ENCODE peak calls at places on chromosomes 5 and 9, in five cellular contexts. One of them, this sample, is unnamed.

GRCh38 chr5:132237670-132238069 is 10.0 kb upstream of the P4HA2 start:
- DNase-seq in glutamatergic neuron: no peak
- DNase-seq in fibroblast of pulmonary artery: no peak
- DNase-seq in upper lobe of right lung: peak; percentile 1
- DNase-seq in heart left ventricle: no peak
- DNase-seq in this sample: no peak

GRCh38 chr5:120122711-120123110 is 341.4 kb upstream of the PRR16 start:
- DNase-seq in upper lobe of right lung: no peak
- DNase-seq in glutamatergic neuron: no peak
- DNase-seq in fibroblast of pulmonary artery: no peak
- DNase-seq in heart left ventricle: no peak
- DNase-seq in this sample: no peak

GRCh38 chr9:112969730-112970129 is 42.3 kb downstream of the ZNF883 start:
- DNase-seq in upper lobe of right lung: no peak
- DNase-seq in fibroblast of pulmonary artery: no peak
- DNase-seq in heart left ventricle: no peak
- DNase-seq in glutamatergic neuron: no peak
- DNase-seq in this sample: no peak

GRCh38 chr9:72471096-72471495 is 50.3 kb upstream of the TMC1 start:
- DNase-seq in glutamatergic neuron: no peak
- DNase-seq in heart left ventricle: no peak
- DNase-seq in upper lobe of right lung: no peak
- DNase-seq in fibroblast of pulmonary artery: no peak
- DNase-seq in this sample: no peak

GRCh38 chr5:173477320-173478055 is 139.0 kb downstream of the BOD1 start:
- DNase-seq in fibroblast of pulmonary artery: peak; percentile 62
- DNase-seq in glutamatergic neuron: no peak
- DNase-seq in upper lobe of right lung: no peak
- DNase-seq in heart left ventricle: no peak
- DNase-seq in this sample: no peak

GRCh38 chr5:154850255-154851062 is at the start of gene FAXDC2:
- DNase-seq in fibroblast of pulmonary artery: peak; percentile 91
- DNase-seq in upper lobe of right lung: peak; percentile 81
- DNase-seq in heart left ventricle: peak; percentile 79
- DNase-seq in glutamatergic neuron: no peak
- DNase-seq in this sample: peak; percentile 87

GRCh38 chr9:127899200-127899943 is at the start of gene ST6GALNAC6:
- DNase-seq in glutamatergic neuron: peak; percentile 80
- DNase-seq in upper lobe of right lung: peak; percentile 90
- DNase-seq in heart left ventricle: peak; percentile 91
- DNase-seq in fibroblast of pulmonary artery: peak; percentile 73
- DNase-seq in this sample: peak; percentile 92

GRCh38 chr9:130186839-130187522 is 14.8 kb downstream of the NCS1 start:
- DNase-seq in fibroblast of pulmonary artery: peak; percentile 42
- DNase-seq in heart left ventricle: no peak
- DNase-seq in glutamatergic neuron: peak; percentile 65
- DNase-seq in upper lobe of right lung: no peak
- DNase-seq in this sample: no peak

GRCh38 chr9:71268871-71269640 is 147.6 kb upstream of the TRPM3 start:
- DNase-seq in fibroblast of pulmonary artery: no peak
- DNase-seq in upper lobe of right lung: no peak
- DNase-seq in glutamatergic neuron: no peak
- DNase-seq in heart left ventricle: no peak
- DNase-seq in this sample: no peak

DNA sequence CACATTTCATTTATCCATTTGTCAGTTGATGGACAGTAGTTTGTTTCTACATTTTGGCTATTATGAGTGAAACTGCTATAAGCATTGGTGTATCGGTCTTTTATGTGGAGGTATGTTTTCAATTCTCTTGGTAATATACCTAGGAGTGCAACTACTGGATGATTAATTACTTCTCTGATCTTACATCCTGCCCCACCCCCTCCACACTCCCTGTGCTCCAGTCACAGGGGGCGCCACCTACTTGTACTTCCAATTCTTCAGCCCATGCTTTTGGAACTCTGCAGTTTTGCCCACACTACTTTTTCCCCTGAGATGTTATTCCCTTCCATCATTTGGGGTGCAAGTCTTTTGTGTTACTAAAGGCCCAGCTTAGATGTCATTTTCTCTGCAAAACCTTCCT is 42.0 kb downstream of the SEC61B start:
- DNase-seq in upper lobe of right lung: no peak
- DNase-seq in fibroblast of pulmonary artery: peak; percentile 12
- DNase-seq in glutamatergic neuron: no peak
- DNase-seq in heart left ventricle: no peak
- DNase-seq in this sample: no peak
- TF ChIP-seq CTCF in upper lobe of right lung: no peak
- TF ChIP-seq CTCF in fibroblast of pulmonary artery: peak; percentile 35
- TF ChIP-seq CTCF in glutamatergic neuron: no peak
- TF ChIP-seq CTCF in heart left ventricle: peak; percentile 15
- TF ChIP-seq CTCF in this sample: peak; percentile 21

GRCh38 chr5:43312699-43313034 is 545 bp downstream of the HMGCS1 start:
- DNase-seq in glutamatergic neuron: no peak
- DNase-seq in fibroblast of pulmonary artery: no peak
- DNase-seq in upper lobe of right lung: no peak
- DNase-seq in heart left ventricle: no peak
- DNase-seq in this sample: no peak

GRCh38 chr5:43312076-43312620 is 1.1 kb downstream of the HMGCS1 start:
- DNase-seq in heart left ventricle: no peak
- DNase-seq in glutamatergic neuron: no peak
- DNase-seq in fibroblast of pulmonary artery: no peak
- DNase-seq in upper lobe of right lung: no peak
- DNase-seq in this sample: no peak

GRCh38 chr5:43313854-43314457 is 744 bp upstream of the HMGCS1 start:
- DNase-seq in heart left ventricle: no peak
- DNase-seq in upper lobe of right lung: no peak
- DNase-seq in fibroblast of pulmonary artery: peak; percentile 51
- DNase-seq in glutamatergic neuron: no peak
- DNase-seq in this sample: no peak

GRCh38 chr5:43314724-43315123 is 1.5 kb upstream of the HMGCS1 start:
- DNase-seq in upper lobe of right lung: no peak
- DNase-seq in glutamatergic neuron: no peak
- DNase-seq in fibroblast of pulmonary artery: no peak
- DNase-seq in heart left ventricle: no peak
- DNase-seq in this sample: no peak

GRCh38 chr5:43313035-43313853 is at the start of gene HMGCS1:
- DNase-seq in upper lobe of right lung: peak; percentile 99
- DNase-seq in glutamatergic neuron: peak; percentile 98
- DNase-seq in fibroblast of pulmonary artery: peak; percentile 100
- DNase-seq in heart left ventricle: peak; percentile 99
- DNase-seq in this sample: peak; percentile 99
- TF ChIP-seq CTCF in upper lobe of right lung: no peak
- TF ChIP-seq CTCF in glutamatergic neuron: no peak
- TF ChIP-seq CTCF in fibroblast of pulmonary artery: no peak
- TF ChIP-seq CTCF in heart left ventricle: peak; percentile 23
- TF ChIP-seq CTCF in this sample: no peak

GRCh38 chr9:38362912-38363588 is 29.5 kb upstream of the ALDH1B1 start:
- DNase-seq in heart left ventricle: no peak
- DNase-seq in fibroblast of pulmonary artery: peak; percentile 86
- DNase-seq in glutamatergic neuron: peak; percentile 41
- DNase-seq in upper lobe of right lung: no peak
- DNase-seq in this sample: no peak
- TF ChIP-seq CTCF in heart left ventricle: peak; percentile 71
- TF ChIP-seq CTCF in fibroblast of pulmonary artery: peak; percentile 78
- TF ChIP-seq CTCF in glutamatergic neuron: peak; percentile 53
- TF ChIP-seq CTCF in upper lobe of right lung: peak; percentile 66
- TF ChIP-seq CTCF in this sample: peak; percentile 79

GRCh38 chr9:133342083-133342406 is 5.9 kb downstream of the MED22 start:
- DNase-seq in heart left ventricle: no peak
- DNase-seq in fibroblast of pulmonary artery: no peak
- DNase-seq in upper lobe of right lung: no peak
- DNase-seq in glutamatergic neuron: peak; percentile 36
- DNase-seq in this sample: no peak

GRCh38 chr9:133344071-133344470 is 3.9 kb downstream of the MED22 start:
- DNase-seq in fibroblast of pulmonary artery: no peak
- DNase-seq in upper lobe of right lung: no peak
- DNase-seq in glutamatergic neuron: no peak
- DNase-seq in heart left ventricle: peak; percentile 56
- DNase-seq in this sample: no peak

GRCh38 chr9:133341369-133342082 is 5.5 kb upstream of the SURF6 start:
- DNase-seq in heart left ventricle: peak; percentile 83
- DNase-seq in fibroblast of pulmonary artery: no peak
- DNase-seq in glutamatergic neuron: no peak
- DNase-seq in upper lobe of right lung: peak; percentile 80
- DNase-seq in this sample: no peak

GRCh38 chr9:133340916-133341315 is 4.9 kb upstream of the SURF6 start:
- DNase-seq in glutamatergic neuron: no peak
- DNase-seq in upper lobe of right lung: no peak
- DNase-seq in fibroblast of pulmonary artery: no peak
- DNase-seq in heart left ventricle: no peak
- DNase-seq in this sample: no peak

GRCh38 chr9:133342570-133342969 is 5.4 kb downstream of the MED22 start:
- DNase-seq in heart left ventricle: no peak
- DNase-seq in fibroblast of pulmonary artery: no peak
- DNase-seq in upper lobe of right lung: no peak
- DNase-seq in glutamatergic neuron: peak; percentile 60
- DNase-seq in this sample: no peak
- TF ChIP-seq CTCF in heart left ventricle: no peak
- TF ChIP-seq CTCF in fibroblast of pulmonary artery: peak; percentile 20
- TF ChIP-seq CTCF in upper lobe of right lung: peak; percentile 13
- TF ChIP-seq CTCF in glutamatergic neuron: no peak
- TF ChIP-seq CTCF in this sample: no peak

DNA sequence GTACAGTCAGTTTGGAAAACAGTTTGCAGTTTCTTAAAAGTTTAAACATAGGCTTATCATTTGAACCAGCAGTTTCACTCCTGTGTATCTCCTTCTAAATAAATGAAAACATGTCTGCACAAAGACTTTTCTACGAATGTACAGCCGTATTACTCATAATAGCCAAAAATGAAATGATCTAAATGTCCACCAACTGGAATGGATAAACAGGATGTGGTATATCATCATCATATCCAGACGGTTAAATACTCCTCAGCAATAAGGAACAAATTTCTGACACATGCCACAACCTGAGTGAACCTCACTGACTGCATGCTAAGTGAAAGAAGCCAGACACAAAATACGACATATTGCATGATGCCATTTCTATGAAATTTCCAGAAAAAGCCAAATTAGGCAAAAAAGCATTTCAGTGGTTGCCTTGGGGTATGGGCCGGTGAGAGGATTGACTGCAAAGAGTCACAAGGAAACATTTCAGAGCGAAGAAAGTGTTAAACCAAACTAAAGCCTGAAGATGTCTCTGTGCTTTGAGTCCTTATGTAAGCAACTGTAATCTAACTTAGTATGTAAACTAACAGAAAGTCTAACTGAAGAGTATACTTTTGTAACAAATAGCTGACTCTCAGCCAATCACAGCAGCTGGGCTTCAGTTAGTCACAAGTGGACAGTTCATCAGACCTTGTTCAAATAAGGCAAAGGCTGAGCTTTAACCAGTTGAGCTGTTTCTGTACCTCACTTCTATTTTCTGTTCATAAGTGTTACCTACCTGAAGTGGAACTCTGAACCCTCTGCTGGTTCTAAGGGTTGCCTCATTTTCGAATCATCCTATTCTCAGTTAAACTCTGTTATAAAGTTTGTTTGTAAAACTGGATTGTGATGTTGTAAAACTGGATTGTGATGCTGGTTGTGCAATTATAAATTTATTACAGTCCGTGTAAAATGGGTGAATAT is 65.2 kb downstream of the TRIO start:
- DNase-seq in upper lobe of right lung: no peak
- DNase-seq in glutamatergic neuron: no peak
- DNase-seq in fibroblast of pulmonary artery: peak; percentile 85
- DNase-seq in heart left ventricle: no peak
- DNase-seq in this sample: no peak
- TF ChIP-seq CTCF in upper lobe of right lung: no peak
- TF ChIP-seq CTCF in glutamatergic neuron: no peak
- TF ChIP-seq CTCF in fibroblast of pulmonary artery: no peak
- TF ChIP-seq CTCF in heart left ventricle: no peak
- TF ChIP-seq CTCF in this sample: no peak

GRCh38 chr5:73633060-73633459 is 7.1 kb downstream of the ARHGEF28 start:
- DNase-seq in heart left ventricle: no peak
- DNase-seq in fibroblast of pulmonary artery: no peak
- DNase-seq in glutamatergic neuron: no peak
- DNase-seq in upper lobe of right lung: no peak
- DNase-seq in this sample: no peak
- TF ChIP-seq CTCF in heart left ventricle: no peak
- TF ChIP-seq CTCF in fibroblast of pulmonary artery: no peak
- TF ChIP-seq CTCF in glutamatergic neuron: no peak
- TF ChIP-seq CTCF in upper lobe of right lung: no peak
- TF ChIP-seq CTCF in this sample: no peak

DNA sequence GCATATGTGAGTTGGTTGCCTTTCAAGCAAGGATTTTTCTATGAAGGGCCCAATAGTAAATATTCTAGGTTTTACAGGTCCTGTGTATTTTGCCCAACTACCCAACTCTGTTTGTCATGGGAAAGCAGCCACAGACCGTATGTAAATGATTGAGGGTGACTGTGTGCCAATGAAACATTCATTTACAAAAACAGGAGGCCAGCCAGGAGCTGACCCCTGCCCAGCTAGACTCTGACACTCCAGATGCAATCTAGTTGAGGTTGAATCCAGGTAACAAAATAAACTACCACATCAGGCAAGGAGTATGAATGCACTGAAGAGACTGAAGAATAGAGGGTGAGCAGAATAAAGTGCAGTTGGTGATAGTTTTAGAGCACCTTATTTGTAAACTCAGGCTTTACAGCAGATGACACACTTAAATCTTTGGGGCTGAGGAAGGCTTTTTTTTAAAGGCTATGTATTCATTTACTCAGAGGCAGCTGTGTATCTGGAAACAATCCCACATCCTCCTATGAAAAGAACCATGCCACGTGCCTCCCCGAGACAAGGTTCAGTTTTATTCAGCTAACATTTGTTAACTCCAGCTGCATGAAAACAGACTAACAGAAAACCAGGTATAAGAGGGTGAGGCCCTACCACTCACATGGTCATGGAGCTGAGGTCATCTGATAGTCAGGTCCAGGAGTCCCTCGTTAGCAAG is 60.7 kb downstream of the SLC1A1 start:
- DNase-seq in glutamatergic neuron: no peak
- DNase-seq in fibroblast of pulmonary artery: peak; percentile 54
- DNase-seq in heart left ventricle: no peak
- DNase-seq in upper lobe of right lung: no peak
- DNase-seq in this sample: no peak
- TF ChIP-seq CTCF in glutamatergic neuron: no peak
- TF ChIP-seq CTCF in fibroblast of pulmonary artery: no peak
- TF ChIP-seq CTCF in heart left ventricle: no peak
- TF ChIP-seq CTCF in upper lobe of right lung: no peak
- TF ChIP-seq CTCF in this sample: no peak

GRCh38 chr5:78961743-78962142 is 23.4 kb downstream of the ARSB start:
- DNase-seq in fibroblast of pulmonary artery: no peak
- DNase-seq in upper lobe of right lung: no peak
- DNase-seq in glutamatergic neuron: no peak
- DNase-seq in heart left ventricle: no peak
- DNase-seq in this sample: no peak

GRCh38 chr5:78968781-78969180 is 16.3 kb downstream of the ARSB start:
- DNase-seq in glutamatergic neuron: no peak
- DNase-seq in heart left ventricle: no peak
- DNase-seq in fibroblast of pulmonary artery: no peak
- DNase-seq in upper lobe of right lung: no peak
- DNase-seq in this sample: no peak

GRCh38 chr5:78959767-78960166 is 25.3 kb downstream of the ARSB start:
- DNase-seq in fibroblast of pulmonary artery: no peak
- DNase-seq in upper lobe of right lung: no peak
- DNase-seq in glutamatergic neuron: no peak
- DNase-seq in heart left ventricle: no peak
- DNase-seq in this sample: no peak

GRCh38 chr5:78964889-78965288 is 20.2 kb downstream of the ARSB start:
- DNase-seq in fibroblast of pulmonary artery: peak; percentile 88
- DNase-seq in glutamatergic neuron: no peak
- DNase-seq in heart left ventricle: no peak
- DNase-seq in upper lobe of right lung: no peak
- DNase-seq in this sample: no peak
- TF ChIP-seq CTCF in fibroblast of pulmonary artery: peak; percentile 54
- TF ChIP-seq CTCF in glutamatergic neuron: peak; percentile 11
- TF ChIP-seq CTCF in heart left ventricle: peak; percentile 66
- TF ChIP-seq CTCF in upper lobe of right lung: peak; percentile 48
- TF ChIP-seq CTCF in this sample: peak; percentile 73

GRCh38 chr9:121445986-121446385 is 53.7 kb downstream of the GGTA1 start:
- DNase-seq in glutamatergic neuron: no peak
- DNase-seq in upper lobe of right lung: no peak
- DNase-seq in heart left ventricle: no peak
- DNase-seq in fibroblast of pulmonary artery: no peak
- DNase-seq in this sample: no peak
- TF ChIP-seq CTCF in glutamatergic neuron: no peak
- TF ChIP-seq CTCF in upper lobe of right lung: no peak
- TF ChIP-seq CTCF in heart left ventricle: peak; percentile 27
- TF ChIP-seq CTCF in fibroblast of pulmonary artery: no peak
- TF ChIP-seq CTCF in this sample: no peak